ENCODE peak calls at places on chromosomes 11 and 22, in four cellular contexts. Z is IMR-90, D is AG04450, S is choroid plexus epithelial cell. Y is an unnamed sample.

GRCh38 chr11:134338654-134339053 is 6.9 kb downstream of the GLB1L2 start:
- DNase-seq in D (no peak), Z (no peak), S (no peak), Y (no peak)

GRCh38 chr22:46013460-46014416 is 36.8 kb upstream of the WNT7B start:
- DNase-seq in Z (peak; percentile 96), S (peak; percentile 97), D (peak; percentile 91), Y (peak; percentile 95)

GRCh38 chr11:107538239-107538638 is 27.3 kb downstream of the ALKBH8 start:
- DNase-seq in Z (no peak), D (no peak), S (no peak), Y (no peak)

GRCh38 chr11:84384637-84385227 is 1098.6 kb upstream of the CCDC90B start:
- DNase-seq in D (peak; percentile 3), S (peak; percentile 73), Z (peak; percentile 34), Y (peak; percentile 60)

GRCh38 chr11:70212227-70212811 is 9.2 kb downstream of the FADD start:
- DNase-seq in S (peak; percentile 37), Z (no peak), D (no peak), Y (no peak)

GRCh38 chr22:47072642-47072967 is 310.2 kb downstream of the TBC1D22A start:
- DNase-seq in D (no peak), S (no peak), Z (no peak), Y (no peak)

GRCh38 chr11:46987183-46987582 is 50.6 kb downstream of the CSTPP1 start:
- DNase-seq in Z (no peak), S (no peak), D (no peak), Y (no peak)

GRCh38 chr22:39967996-39968968 is 8.1 kb downstream of the TMA7B start:
- DNase-seq in D (no peak), Z (no peak), S (no peak), Y (no peak)

GRCh38 chr11:45091563-45092392 is 54.7 kb upstream of the PRDM11 start:
- DNase-seq in D (no peak), S (peak; percentile 37), Z (no peak), Y (no peak)

GRCh38 chr11:134438533-134438932 is 26.5 kb upstream of the B3GAT1 start:
- DNase-seq in S (no peak), Z (no peak), D (no peak), Y (no peak)

GRCh38 chr11:73980001-73980960 is 2.4 kb downstream of the UCP2 start:
- DNase-seq in D (no peak), S (peak; percentile 36), Z (peak; percentile 20), Y (peak; percentile 90)

GRCh38 chr22:32334640-32335365 is 22.9 kb upstream of the RFPL3 start:
- DNase-seq in S (no peak), D (no peak), Z (no peak), Y (no peak)

GRCh38 chr11:100817620-100818019 is 130.5 kb downstream of the ARHGAP42 start:
- DNase-seq in S (no peak), Z (no peak), D (no peak), Y (no peak)
- TF ChIP-seq CTCF in S (no peak), Z (no peak), D (no peak), Y (no peak)

GRCh38 chr11:118790357-118791014 is 478 bp downstream of the DDX6 start:
- DNase-seq in S (peak; percentile 66), Z (peak; percentile 56), D (no peak), Y (peak; percentile 80)

GRCh38 chr11:118792642-118793124 is 1.7 kb upstream of the DDX6 start:
- DNase-seq in Z (peak; percentile 94), D (peak; percentile 74), S (peak; percentile 95), Y (peak; percentile 84)

GRCh38 chr11:118791015-118791960 is at the start of gene DDX6:
- DNase-seq in D (peak; percentile 58), S (peak; percentile 93), Z (peak; percentile 86), Y (peak; percentile 94)

GRCh38 chr11:118791961-118792578 is 1.1 kb upstream of the DDX6 start:
- DNase-seq in S (peak; percentile 25), D (no peak), Z (no peak), Y (peak; percentile 61)

GRCh38 chr11:118789501-118790356 is 1.2 kb downstream of the DDX6 start:
- DNase-seq in D (no peak), Z (no peak), S (peak; percentile 46), Y (no peak)
- TF ChIP-seq CTCF in D (no peak), Z (no peak), S (no peak), Y (no peak)

GRCh38 chr22:43152355-43153071 is 1.2 kb downstream of the TSPO start:
- DNase-seq in Z (peak; percentile 22), S (peak; percentile 41), D (no peak), Y (peak; percentile 76)

GRCh38 chr22:43153916-43154315 is 2.6 kb downstream of the TSPO start:
- DNase-seq in S (peak; percentile 48), Z (no peak), D (no peak), Y (no peak)

GRCh38 chr22:43150731-43151206 is 590 bp upstream of the TSPO start:
- DNase-seq in S (no peak), Z (no peak), D (no peak), Y (no peak)

GRCh38 chr22:43152001-43152354 is 619 bp downstream of the TSPO start:
- DNase-seq in Z (no peak), D (no peak), S (no peak), Y (peak; percentile 24)

DNA sequence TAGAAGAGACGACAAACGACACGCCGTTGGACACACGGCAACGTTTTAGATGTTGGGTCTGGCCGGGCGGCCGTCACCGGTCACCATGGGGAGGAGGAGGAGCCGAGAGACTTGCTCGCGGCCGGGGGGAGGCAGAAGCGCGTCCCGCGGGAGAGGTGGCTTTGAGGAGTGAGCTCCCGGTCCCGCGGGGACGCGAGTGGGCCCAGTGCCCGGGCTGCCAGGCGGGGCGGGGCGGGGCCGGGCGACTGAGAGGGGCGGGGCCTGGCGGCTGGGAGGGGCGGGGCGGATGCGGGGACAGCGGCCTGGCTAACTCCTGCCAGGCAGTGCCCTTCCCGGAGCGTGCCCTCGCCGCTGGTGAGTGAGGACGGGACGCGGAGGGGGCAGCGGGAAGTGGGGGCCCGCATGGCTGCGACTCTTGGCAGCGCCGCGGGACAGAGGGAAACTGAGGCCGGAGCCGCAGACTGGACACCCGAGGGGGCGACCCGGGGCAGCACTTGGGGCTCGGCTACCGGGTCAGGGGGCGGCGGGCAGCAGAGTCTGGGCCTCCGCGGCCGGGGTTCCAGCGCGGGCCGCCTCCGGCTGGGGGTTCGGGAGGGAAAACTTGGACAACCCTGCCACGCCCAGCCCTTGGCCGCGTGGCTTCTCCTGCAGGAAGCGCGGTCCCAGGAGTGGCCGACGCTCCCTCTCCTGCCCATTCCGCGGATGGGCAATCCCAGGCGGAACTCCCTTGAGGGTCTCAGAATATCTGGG is at the start of gene TSPO:
- DNase-seq in Z (peak; percentile 19), D (no peak), S (no peak), Y (peak; percentile 53)
- TF ChIP-seq CTCF in Z (no peak), D (peak; percentile 21), S (no peak), Y (no peak)

GRCh38 chr11:65891180-65892136 is 985 bp downstream of the CCDC85B start:
- DNase-seq in D (no peak), Z (no peak), S (no peak), Y (peak; percentile 71)
- TF ChIP-seq CTCF in D (peak; percentile 30), Z (peak; percentile 30), S (peak; percentile 51), Y (peak; percentile 37)

DNA sequence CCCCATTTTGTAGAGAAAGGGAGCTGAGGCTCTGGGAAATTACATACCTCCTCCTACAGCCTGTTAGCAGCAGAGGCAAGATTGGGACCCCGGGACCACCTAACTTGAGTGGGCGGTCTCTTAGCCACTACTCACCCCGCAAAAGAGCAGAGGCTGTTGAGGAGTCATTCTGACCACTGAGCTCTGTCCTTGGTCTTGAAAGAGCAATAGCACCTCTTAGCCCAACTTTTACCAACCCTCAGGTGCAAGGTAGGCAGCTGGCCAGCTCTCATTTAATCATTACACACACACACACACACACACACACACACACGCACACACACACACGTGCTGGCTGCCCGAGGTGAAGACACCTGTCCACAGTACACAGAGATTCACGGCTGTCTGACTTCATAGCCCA is 115.8 kb upstream of the ASPHD2 start:
- DNase-seq in S (no peak), D (no peak), Z (no peak), Y (no peak)
- TF ChIP-seq CTCF in S (no peak), D (no peak), Z (no peak), Y (no peak)

Y was measured in activated CD8-positive, alpha-beta T cell treated with anti-CD3 and anti-CD28 coated beads for 36 hours.